ENCODE peak calls at places on chromosomes 13 and 19, in seven cellular contexts. X, V, K, I, T, J and C are unnamed samples.

GRCh38 chr19:1302534-1303239 is 17.0 kb downstream of the EFNA2 start:
- DNase-seq in X (no peak), V (no peak), K (no peak), I (no peak), T (no peak), J (no peak), C (no peak)

GRCh38 chr13:50892162-50892944 is 17.2 kb upstream of the RNASEH2B start:
- DNase-seq in X (no peak), V (no peak), K (no peak), I (no peak), T (peak; percentile 39), J (no peak), C (peak; percentile 61)

GRCh38 chr13:112042496-112042895 is 24.5 kb upstream of the SOX1 start:
- DNase-seq in X (no peak), V (no peak), K (no peak), I (no peak), T (no peak), J (no peak), C (no peak)

GRCh38 chr13:46143239-46143701 is 38.4 kb upstream of the CPB2 start:
- DNase-seq in X (no peak), V (no peak), K (no peak), I (no peak), T (no peak), J (no peak), C (no peak)

GRCh38 chr13:113566227-113566561 is 18.4 kb upstream of the TFDP1 start:
- DNase-seq in X (no peak), V (no peak), K (no peak), I (no peak), T (no peak), J (no peak), C (peak; percentile 29)

GRCh38 chr19:41624515-41624914 is 2.4 kb downstream of the CEACAM4 start:
- DNase-seq in X (no peak), V (no peak), K (no peak), I (no peak), T (no peak), J (no peak), C (no peak)

GRCh38 chr13:114017028-114017630 is 43.3 kb upstream of the C13orf46 start:
- DNase-seq in X (peak; percentile 55), V (no peak), K (peak; percentile 57), I (no peak), T (no peak), J (no peak), C (no peak)

GRCh38 chr13:18212873-18213272 is 968.8 kb downstream of the TUBA3C start:
- DNase-seq in X (no peak), V (no peak), K (no peak), I (peak; percentile 0), T (no peak), J (no peak), C (no peak)

GRCh38 chr19:32890326-32890725 is 20.8 kb upstream of the SLC7A9 start:
- DNase-seq in X (no peak), V (no peak), K (no peak), I (no peak), T (no peak), J (no peak), C (no peak)

GRCh38 chr19:53927745-53928144 is 18.7 kb downstream of the CACNG7 start:
- DNase-seq in X (peak; percentile 54), V (no peak), K (peak; percentile 66), I (peak; percentile 80), T (no peak), J (peak; percentile 14), C (peak; percentile 11)

GRCh38 chr13:39818953-39819352 is 163.5 kb downstream of the COG6 start:
- DNase-seq in X (peak; percentile 77), V (no peak), K (peak; percentile 82), I (no peak), T (no peak), J (no peak), C (no peak)

GRCh38 chr19:33900817-33901216 is 104.1 kb downstream of the KCTD15 start:
- DNase-seq in X (no peak), V (no peak), K (no peak), I (no peak), T (no peak), J (no peak), C (no peak)

GRCh38 chr19:18473003-18473705 is 35.2 kb upstream of the ISYNA1 start:
- DNase-seq in X (no peak), V (no peak), K (no peak), I (no peak), T (no peak), J (no peak), C (no peak)

GRCh38 chr19:58406818-58407657 is 1.4 kb upstream of the ZNF584 start:
- DNase-seq in X (no peak), V (no peak), K (peak; percentile 28), I (no peak), T (no peak), J (no peak), C (no peak)

GRCh38 chr13:46113596-46113995 is 8.8 kb upstream of the CPB2 start:
- DNase-seq in X (peak; percentile 36), V (no peak), K (peak; percentile 30), I (no peak), T (no peak), J (no peak), C (no peak)

GRCh38 chr13:79194272-79194671 is 211.8 kb downstream of the RBM26 start:
- DNase-seq in X (no peak), V (no peak), K (no peak), I (no peak), T (peak; percentile 45), J (peak; percentile 62), C (peak; percentile 36)

GRCh38 chr13:43240278-43240677 is 216.9 kb downstream of the DNAJC15 start:
- DNase-seq in X (no peak), V (no peak), K (no peak), I (no peak), T (no peak), J (no peak), C (no peak)

GRCh38 chr19:55643003-55643732 is at the start of gene ZNF581:
- DNase-seq in X (peak; percentile 67), V (peak; percentile 55), K (peak; percentile 72), I (peak; percentile 84), T (peak; percentile 85), J (peak; percentile 77), C (peak; percentile 72)

GRCh38 chr19:9858766-9859165 is 23.6 kb downstream of the PIN1 start:
- DNase-seq in X (no peak), V (no peak), K (no peak), I (no peak), T (no peak), J (no peak), C (no peak)

GRCh38 chr13:29845440-29846056 is 4.9 kb downstream of the UBL3 start:
- DNase-seq in X (peak; percentile 54), V (no peak), K (peak; percentile 57), I (no peak), T (no peak), J (no peak), C (no peak)

GRCh38 chr13:20356437-20356836 is 124.3 kb upstream of the GJB6 start:
- DNase-seq in X (no peak), V (no peak), K (no peak), I (peak; percentile 73), T (no peak), J (no peak), C (no peak)

GRCh38 chr13:111046590-111047141 is 68.4 kb upstream of the ARHGEF7 start:
- DNase-seq in X (peak; percentile 27), V (no peak), K (peak; percentile 60), I (no peak), T (no peak), J (no peak), C (no peak)

GRCh38 chr13:75902166-75903104 is 266.3 kb downstream of the LMO7 start:
- DNase-seq in X (no peak), V (peak; percentile 76), K (no peak), I (no peak), T (no peak), J (no peak), C (no peak)

GRCh38 chr19:44757057-44757734 is 8.7 kb downstream of the BCL3 start:
- DNase-seq in X (peak; percentile 85), V (no peak), K (peak; percentile 82), I (peak; percentile 71), T (no peak), J (no peak), C (no peak)

GRCh38 chr13:39855236-39855635 is 199.8 kb downstream of the COG6 start:
- DNase-seq in X (no peak), V (peak; percentile 5), K (peak; percentile 25), I (no peak), T (no peak), J (no peak), C (no peak)

GRCh38 chr19:55251296-55252081 is 7.3 kb downstream of the PPP6R1 start:
- DNase-seq in X (peak; percentile 14), V (no peak), K (peak; percentile 36), I (no peak), T (peak; percentile 35), J (peak; percentile 28), C (peak; percentile 43)

GRCh38 chr13:41588899-41589298 is 131.5 kb downstream of the RGCC start:
- DNase-seq in X (peak; percentile 90), V (no peak), K (peak; percentile 98), I (no peak), T (no peak), J (no peak), C (no peak)

GRCh38 chr13:28408235-28408848 is 86.6 kb downstream of the FLT1 start:
- DNase-seq in X (no peak), V (no peak), K (no peak), I (peak; percentile 56), T (no peak), J (no peak), C (no peak)

GRCh38 chr13:75359266-75359665 is 122.7 kb downstream of the TBC1D4 start:
- DNase-seq in X (peak; percentile 95), V (no peak), K (peak; percentile 92), I (peak; percentile 38), T (no peak), J (no peak), C (no peak)

GRCh38 chr13:107586216-107586615 is 629.1 kb downstream of the LIG4 start:
- DNase-seq in X (no peak), V (peak; percentile 42), K (peak; percentile 10), I (no peak), T (no peak), J (no peak), C (no peak)

GRCh38 chr13:29484236-29484635 is 111.3 kb downstream of the SLC7A1 start:
- DNase-seq in X (no peak), V (no peak), K (no peak), I (no peak), T (no peak), J (no peak), C (no peak)

GRCh38 chr19:40750035-40750284 is 317 bp downstream of the ACTMAP start:
- DNase-seq in X (no peak), V (no peak), K (no peak), I (no peak), T (no peak), J (no peak), C (no peak)

GRCh38 chr13:20901668-20902437 is 693 bp downstream of the XPO4 start:
- DNase-seq in X (peak; percentile 14), V (peak; percentile 4), K (peak; percentile 38), I (peak; percentile 71), T (peak; percentile 42), J (no peak), C (no peak)